ENCODE peak calls at places on chromosome 22, in four cellular contexts. One of them, this sample, is unnamed.

GRCh38 chr22:29480262-29480511 is 169 bp downstream of the NEFH start:
- DNase-seq in DND-41: no peak
- DNase-seq in foreskin fibroblast: no peak
- DNase-seq in brain microvascular endothelial cell: no peak
- DNase-seq in this sample: no peak

GRCh38 chr22:48072777-48073176 is 1310.3 kb downstream of the TBC1D22A start:
- DNase-seq in foreskin fibroblast: no peak
- DNase-seq in DND-41: no peak
- DNase-seq in brain microvascular endothelial cell: no peak
- DNase-seq in this sample: no peak

GRCh38 chr22:35785181-35785923 is 67.7 kb downstream of the APOL5 start:
- DNase-seq in brain microvascular endothelial cell: no peak
- DNase-seq in foreskin fibroblast: peak; percentile 41
- DNase-seq in DND-41: no peak
- DNase-seq in this sample: no peak

GRCh38 chr22:48757581-48757980 is 1070.1 kb downstream of the BRD1 start:
- DNase-seq in foreskin fibroblast: no peak
- DNase-seq in brain microvascular endothelial cell: no peak
- DNase-seq in DND-41: no peak
- DNase-seq in this sample: peak; percentile 11

GRCh38 chr22:29871684-29872083 is 11.3 kb upstream of the MTMR3 start:
- DNase-seq in foreskin fibroblast: no peak
- DNase-seq in DND-41: no peak
- DNase-seq in brain microvascular endothelial cell: no peak
- DNase-seq in this sample: no peak

GRCh38 chr22:44952863-44953790 is 56.7 kb downstream of the PHF21B start:
- DNase-seq in foreskin fibroblast: no peak
- DNase-seq in DND-41: no peak
- DNase-seq in brain microvascular endothelial cell: no peak
- DNase-seq in this sample: no peak

GRCh38 chr22:33803371-33803770 is 116.9 kb downstream of the LARGE1 start:
- DNase-seq in DND-41: no peak
- DNase-seq in brain microvascular endothelial cell: peak; percentile 90
- DNase-seq in foreskin fibroblast: no peak
- DNase-seq in this sample: no peak

GRCh38 chr22:30573594-30574094 is 821 bp downstream of the GAL3ST1 start:
- DNase-seq in brain microvascular endothelial cell: no peak
- DNase-seq in foreskin fibroblast: no peak
- DNase-seq in DND-41: no peak
- DNase-seq in this sample: no peak

GRCh38 chr22:35568751-35569725 is 28.4 kb downstream of the RASD2 start:
- DNase-seq in brain microvascular endothelial cell: peak; percentile 44
- DNase-seq in DND-41: no peak
- DNase-seq in foreskin fibroblast: peak; percentile 12
- DNase-seq in this sample: no peak

GRCh38 chr22:23226497-23226850 is 46.2 kb downstream of the BCR start:
- DNase-seq in brain microvascular endothelial cell: no peak
- DNase-seq in DND-41: no peak
- DNase-seq in foreskin fibroblast: no peak
- DNase-seq in this sample: no peak

GRCh38 chr22:32850591-32851517 is 49.3 kb downstream of the TIMP3 start:
- DNase-seq in foreskin fibroblast: no peak
- DNase-seq in brain microvascular endothelial cell: no peak
- DNase-seq in DND-41: no peak
- DNase-seq in this sample: no peak

GRCh38 chr22:29830585-29830984 is 7.5 kb downstream of the ASCC2 start:
- DNase-seq in foreskin fibroblast: no peak
- DNase-seq in brain microvascular endothelial cell: no peak
- DNase-seq in DND-41: no peak
- DNase-seq in this sample: no peak

GRCh38 chr22:48672387-48672786 is 1155.3 kb downstream of the BRD1 start:
- DNase-seq in DND-41: no peak
- DNase-seq in brain microvascular endothelial cell: no peak
- DNase-seq in foreskin fibroblast: no peak
- DNase-seq in this sample: no peak

GRCh38 chr22:23414727-23415489 is 165.2 kb downstream of the IGLL1 start:
- DNase-seq in DND-41: no peak
- DNase-seq in brain microvascular endothelial cell: no peak
- DNase-seq in foreskin fibroblast: no peak
- DNase-seq in this sample: no peak

DNA sequence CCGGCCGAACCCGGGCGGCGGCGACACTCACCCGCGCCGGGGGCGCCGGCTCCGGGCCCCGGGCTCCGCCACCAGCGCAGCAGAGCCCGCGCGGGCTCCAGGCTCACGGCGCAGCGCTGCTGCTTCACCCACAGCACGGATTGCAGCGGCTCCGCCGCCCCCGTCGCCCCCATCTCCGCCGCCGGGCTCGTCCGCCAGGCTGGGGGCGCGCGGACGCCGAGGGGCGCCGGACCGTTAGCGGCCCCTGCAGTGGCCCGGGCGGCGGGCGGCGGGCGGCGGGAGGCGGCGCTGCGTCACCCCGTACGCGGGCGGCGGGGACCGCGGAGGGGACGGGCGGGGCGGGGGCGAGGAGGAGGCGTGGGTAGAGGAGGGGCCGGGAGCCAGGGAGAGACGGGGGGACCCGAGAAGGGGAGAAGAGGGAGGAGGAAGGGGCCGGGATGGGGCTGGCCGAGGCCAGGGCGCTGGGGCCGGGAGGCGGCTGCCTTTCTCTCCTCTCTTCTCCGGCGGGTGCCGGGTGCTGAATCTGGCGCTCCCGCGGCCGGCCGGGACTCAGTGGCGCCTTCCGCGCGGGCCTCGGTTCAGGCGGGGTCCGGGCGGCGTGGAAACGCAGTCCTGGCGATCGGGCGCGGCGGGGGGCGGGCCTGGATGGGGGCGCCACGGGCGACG is at the start of gene CERK:
- DNase-seq in DND-41: peak; percentile 79
- DNase-seq in brain microvascular endothelial cell: no peak
- DNase-seq in foreskin fibroblast: peak; percentile 71
- DNase-seq in this sample: peak; percentile 89
- TF ChIP-seq CTCF in DND-41: no peak
- TF ChIP-seq CTCF in brain microvascular endothelial cell: no peak
- TF ChIP-seq CTCF in foreskin fibroblast: no peak
- TF ChIP-seq CTCF in this sample: no peak

DNA sequence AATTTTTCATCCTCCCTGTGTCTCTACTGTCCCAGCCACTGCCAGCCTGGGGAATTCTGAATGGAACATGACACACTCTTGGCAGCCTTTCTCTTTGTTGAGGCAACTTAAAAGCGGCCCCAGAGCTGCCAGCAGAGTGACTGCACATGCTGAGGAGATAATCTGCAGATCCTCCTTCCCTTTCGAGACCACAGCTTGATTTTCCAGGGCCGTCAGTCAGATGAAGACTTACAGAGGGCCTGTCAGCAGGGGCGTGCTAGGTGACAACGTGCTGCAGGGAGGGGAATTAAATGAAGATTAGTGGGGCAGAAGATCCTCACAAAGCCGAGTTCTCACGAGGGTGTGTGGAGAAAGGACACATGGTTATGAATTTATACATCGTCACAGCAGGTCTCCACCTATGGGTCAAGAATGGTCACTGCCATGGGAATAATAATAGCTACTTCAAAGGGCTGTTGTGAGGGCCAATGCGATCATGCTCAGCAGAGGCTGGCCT is 193.5 kb upstream of the PITPNB start:
- DNase-seq in DND-41: no peak
- DNase-seq in foreskin fibroblast: peak; percentile 53
- DNase-seq in brain microvascular endothelial cell: peak; percentile 45
- DNase-seq in this sample: peak; percentile 12
- TF ChIP-seq CTCF in DND-41: peak; percentile 41
- TF ChIP-seq CTCF in foreskin fibroblast: peak; percentile 39
- TF ChIP-seq CTCF in brain microvascular endothelial cell: peak; percentile 66
- TF ChIP-seq CTCF in this sample: peak; percentile 39

DNA sequence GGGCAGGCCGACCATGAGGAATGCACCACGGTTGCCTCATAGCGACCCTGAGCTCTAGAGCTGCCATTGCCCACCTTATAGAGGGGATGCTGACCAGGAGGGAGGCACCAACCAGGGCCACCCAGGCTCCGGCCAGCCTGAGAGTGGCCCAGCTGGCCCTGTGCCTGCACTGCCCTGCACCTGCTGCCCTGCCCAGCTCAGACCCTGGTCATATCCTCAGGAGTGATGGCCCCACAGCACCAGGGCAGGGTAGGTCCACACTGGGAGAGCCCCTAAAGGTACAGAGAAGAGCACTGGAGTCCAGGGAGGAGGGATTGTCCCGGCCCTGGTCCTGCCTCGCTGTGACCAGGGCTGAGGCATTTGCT is 127.8 kb downstream of the MED15 start:
- DNase-seq in DND-41: no peak
- DNase-seq in brain microvascular endothelial cell: no peak
- DNase-seq in foreskin fibroblast: no peak
- DNase-seq in this sample: no peak
- TF ChIP-seq CTCF in DND-41: no peak
- TF ChIP-seq CTCF in brain microvascular endothelial cell: no peak
- TF ChIP-seq CTCF in foreskin fibroblast: no peak
- TF ChIP-seq CTCF in this sample: no peak

GRCh38 chr22:39117585-39118191 is 20.6 kb downstream of the APOBEC3H start:
- DNase-seq in brain microvascular endothelial cell: peak; percentile 20
- DNase-seq in DND-41: peak; percentile 47
- DNase-seq in foreskin fibroblast: peak; percentile 27
- DNase-seq in this sample: peak; percentile 78
- TF ChIP-seq CTCF in brain microvascular endothelial cell: peak; percentile 65
- TF ChIP-seq CTCF in DND-41: peak; percentile 55
- TF ChIP-seq CTCF in foreskin fibroblast: peak; percentile 51
- TF ChIP-seq CTCF in this sample: peak; percentile 76

GRCh38 chr22:25051073-25051472 is 98.6 kb downstream of the KIAA1671 start:
- DNase-seq in DND-41: no peak
- DNase-seq in foreskin fibroblast: no peak
- DNase-seq in brain microvascular endothelial cell: no peak
- DNase-seq in this sample: no peak
- TF ChIP-seq CTCF in DND-41: peak; percentile 66
- TF ChIP-seq CTCF in foreskin fibroblast: peak; percentile 27
- TF ChIP-seq CTCF in brain microvascular endothelial cell: peak; percentile 67
- TF ChIP-seq CTCF in this sample: peak; percentile 33

DNA sequence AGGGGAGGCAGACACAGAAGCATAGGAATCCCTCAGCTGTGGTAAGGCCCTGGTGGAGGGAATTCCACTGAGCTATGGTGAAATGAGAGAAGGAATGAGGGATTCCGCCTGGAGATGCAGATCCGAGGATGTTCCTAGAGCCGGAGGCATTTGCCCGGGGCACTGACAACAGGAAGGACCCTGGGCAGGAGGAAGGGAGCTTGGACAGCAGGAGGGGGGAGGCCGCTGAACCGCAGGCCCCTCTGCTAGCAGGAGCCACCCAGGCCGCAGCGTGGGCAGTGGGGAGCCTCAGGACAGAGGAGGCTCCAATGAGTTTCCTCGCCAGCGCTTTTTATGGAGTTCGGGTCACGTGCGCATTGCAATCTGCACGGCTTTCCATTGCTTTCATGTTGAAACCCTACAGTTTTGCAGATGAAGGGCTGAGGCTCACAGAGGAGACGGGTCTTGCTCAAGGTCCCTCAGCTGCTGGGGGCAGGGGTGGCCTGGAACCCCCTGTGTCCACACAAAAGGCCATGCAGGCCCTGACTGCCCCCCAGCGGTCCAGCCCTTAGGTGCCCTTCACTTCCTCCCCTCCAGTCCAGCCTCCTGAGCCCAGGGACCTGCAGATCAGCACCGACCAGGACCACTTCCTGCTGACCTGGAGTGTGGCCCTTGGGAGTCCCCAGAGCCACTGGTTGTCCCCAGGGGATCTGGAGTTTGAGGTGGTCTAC is 15.6 kb downstream of the CSF2RB start:
- DNase-seq in brain microvascular endothelial cell: no peak
- DNase-seq in DND-41: no peak
- DNase-seq in foreskin fibroblast: no peak
- DNase-seq in this sample: no peak
- TF ChIP-seq CTCF in brain microvascular endothelial cell: no peak
- TF ChIP-seq CTCF in DND-41: no peak
- TF ChIP-seq CTCF in foreskin fibroblast: no peak
- TF ChIP-seq CTCF in this sample: no peak

DNA sequence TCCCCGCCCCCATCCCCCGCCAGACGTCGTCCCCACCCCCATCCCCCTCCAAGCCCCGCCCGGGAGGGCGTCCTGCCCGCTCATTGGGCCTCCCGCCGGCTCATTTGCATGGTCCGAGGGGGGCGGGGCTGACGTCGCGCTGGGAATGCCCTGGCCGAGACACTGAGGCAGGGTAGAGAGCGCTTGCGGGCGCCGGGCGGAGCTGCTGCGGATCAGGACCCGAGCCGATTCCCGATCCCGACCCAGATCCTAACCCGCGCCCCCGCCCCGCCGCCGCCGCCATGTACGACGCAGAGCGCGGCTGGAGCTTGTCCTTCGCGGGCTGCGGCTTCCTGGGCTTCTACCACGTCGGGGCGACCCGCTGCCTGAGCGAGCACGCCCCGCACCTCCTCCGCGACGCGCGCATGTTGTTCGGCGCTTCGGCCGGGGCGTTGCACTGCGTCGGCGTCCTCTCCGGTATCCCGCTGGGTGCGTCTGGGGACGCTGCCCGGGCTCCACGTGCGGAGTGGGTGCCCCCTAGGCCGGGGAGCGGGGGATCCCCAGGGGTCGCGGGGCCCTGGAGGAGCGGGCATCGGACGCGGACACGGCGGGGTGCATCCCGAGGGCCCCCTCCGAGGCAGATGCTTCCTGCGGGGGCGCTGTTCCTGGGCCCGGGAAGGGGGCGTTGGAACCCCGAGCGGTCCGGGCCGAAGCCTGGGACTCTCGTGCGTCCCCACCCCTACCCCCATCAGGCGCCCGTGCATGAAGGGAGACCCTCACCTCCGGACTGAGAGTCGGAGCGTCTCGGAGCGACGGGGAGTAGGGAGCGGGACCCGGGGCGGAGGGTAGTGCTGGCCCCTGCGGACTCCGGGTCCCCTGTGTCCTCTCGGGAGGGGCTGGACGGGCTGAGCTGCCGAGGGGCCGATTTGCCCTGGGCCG is at the start of gene PNPLA3:
- DNase-seq in brain microvascular endothelial cell: peak; percentile 88
- DNase-seq in DND-41: no peak
- DNase-seq in foreskin fibroblast: peak; percentile 86
- DNase-seq in this sample: peak; percentile 89
- TF ChIP-seq CTCF in brain microvascular endothelial cell: peak; percentile 52
- TF ChIP-seq CTCF in DND-41: no peak
- TF ChIP-seq CTCF in foreskin fibroblast: peak; percentile 22
- TF ChIP-seq CTCF in this sample: no peak

DNA sequence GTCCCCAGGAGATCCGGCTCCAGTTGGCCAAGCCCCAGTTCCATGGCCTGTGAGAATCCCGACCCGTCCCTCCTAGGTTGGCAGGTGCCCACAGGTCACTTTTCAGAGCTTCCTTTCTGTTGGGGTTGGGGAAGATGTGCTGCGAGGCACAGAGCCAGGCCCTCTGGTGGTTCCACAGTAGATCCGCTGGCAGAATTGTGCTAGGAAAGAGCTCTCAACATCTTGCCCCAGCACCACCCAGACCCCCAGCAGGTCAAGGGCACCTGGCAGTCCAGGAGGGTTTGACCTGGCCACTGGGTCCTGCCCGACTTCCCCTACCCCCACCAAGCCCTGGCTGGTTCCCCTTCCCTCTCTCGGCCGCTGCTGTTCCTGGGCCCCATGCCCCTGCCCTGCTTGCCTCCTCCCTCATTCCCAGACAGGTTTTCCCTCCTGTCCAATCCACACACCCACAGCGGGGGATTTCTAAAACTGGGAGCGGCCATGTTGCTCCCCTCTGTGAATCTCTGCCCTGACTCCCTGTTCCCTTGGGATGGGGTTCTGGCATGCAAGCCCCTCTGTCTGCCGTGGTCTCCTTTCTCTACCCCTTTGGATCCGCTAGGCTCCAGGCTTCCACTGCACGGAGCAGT is 26.2 kb upstream of the GCAT start:
- DNase-seq in DND-41: no peak
- DNase-seq in brain microvascular endothelial cell: no peak
- DNase-seq in foreskin fibroblast: no peak
- DNase-seq in this sample: no peak
- TF ChIP-seq CTCF in DND-41: peak; percentile 16
- TF ChIP-seq CTCF in brain microvascular endothelial cell: peak; percentile 45
- TF ChIP-seq CTCF in foreskin fibroblast: peak; percentile 22
- TF ChIP-seq CTCF in this sample: no peak

GRCh38 chr22:50146440-50147228 is 23.9 kb upstream of the PANX2 start:
- DNase-seq in foreskin fibroblast: peak; percentile 60
- DNase-seq in brain microvascular endothelial cell: peak; percentile 61
- DNase-seq in DND-41: no peak
- DNase-seq in this sample: no peak
- TF ChIP-seq CTCF in foreskin fibroblast: peak; percentile 83
- TF ChIP-seq CTCF in brain microvascular endothelial cell: peak; percentile 96
- TF ChIP-seq CTCF in DND-41: no peak
- TF ChIP-seq CTCF in this sample: no peak